ENCODE peak calls at places on chromosomes 5 and 9, in five cellular contexts. J is T1000; Q is stimulated activated CD8-positive, alpha-beta memory T cell treated with anti-CD3 and anti-CD28 coated beads, Interleukin-15, amount 100 ng/mL, for 48 hours; K is NCI-H1092; G is T follicular helper cell. R is an unnamed sample.

GRCh38 chr5:673140-673836 is 19.9 kb downstream of the TPPP start:
- DNase-seq in J (no peak), Q (no peak), K (no peak), G (no peak), R (no peak)

GRCh38 chr5:18394154-18394804 is 760.0 kb downstream of the TAF11L14 start:
- DNase-seq in J (peak), Q (no peak), K (peak), G (no peak), R (peak)

GRCh38 chr5:119063579-119064379 is 7.1 kb upstream of the DMXL1 start:
- DNase-seq in J (no peak), Q (no peak), K (no peak), G (no peak), R (no peak)

GRCh38 chr5:964821-965220 is 43.8 kb upstream of the NKD2 start:
- DNase-seq in J (no peak), Q (no peak), K (no peak), G (no peak), R (no peak)

GRCh38 chr5:176542596-176543427 is 5.6 kb upstream of the RNF44 start:
- DNase-seq in J (no peak), Q (no peak), K (no peak), G (no peak), R (peak)

GRCh38 chr9:114385412-114386181 is 2.2 kb downstream of the AKNA start:
- DNase-seq in J (peak), Q (peak), K (no peak), G (peak), R (peak)

GRCh38 chr5:159206368-159206767 is 3.0 kb downstream of the RNF145 start:
- DNase-seq in J (no peak), Q (no peak), K (no peak), G (no peak), R (no peak)

GRCh38 chr9:20835364-20836286 is 151.6 kb downstream of the FOCAD start:
- DNase-seq in J (no peak), Q (no peak), K (no peak), G (no peak), R (peak)

GRCh38 chr5:139856694-139857093 is 61.1 kb downstream of the PSD2 start:
- DNase-seq in J (no peak), Q (no peak), K (no peak), G (no peak), R (no peak)

GRCh38 chr9:135971892-135972291 is 10.7 kb upstream of the UBAC1 start:
- DNase-seq in J (no peak), Q (no peak), K (no peak), G (peak), R (no peak)

GRCh38 chr9:134007571-134007970 is 15.4 kb upstream of the VAV2 start:
- DNase-seq in J (no peak), Q (no peak), K (no peak), G (no peak), R (no peak)

GRCh38 chr5:67093259-67093658 is 103.3 kb downstream of the CD180 start:
- DNase-seq in J (no peak), Q (no peak), K (no peak), G (no peak), R (no peak)

GRCh38 chr5:31435730-31436129 is 96.2 kb downstream of the DROSHA start:
- DNase-seq in J (no peak), Q (no peak), K (no peak), G (no peak), R (no peak)

GRCh38 chr9:86508208-86508903 is 154.1 kb upstream of the TUT7 start:
- DNase-seq in J (no peak), Q (no peak), K (no peak), G (no peak), R (no peak)

GRCh38 chr5:11370985-11371384 is 533.3 kb downstream of the CTNND2 start:
- DNase-seq in J (no peak), Q (no peak), K (no peak), G (no peak), R (no peak)

GRCh38 chr9:92141144-92142129 is 26.2 kb upstream of the SPTLC1 start:
- DNase-seq in J (no peak), Q (no peak), K (no peak), G (no peak), R (no peak)

GRCh38 chr9:87793292-87793691 is 67.4 kb downstream of the CTSL start:
- DNase-seq in J (no peak), Q (no peak), K (no peak), G (no peak), R (no peak)

GRCh38 chr5:80195837-80196400 is 59.9 kb downstream of the SERINC5 start:
- DNase-seq in J (no peak), Q (no peak), K (no peak), G (no peak), R (no peak)

GRCh38 chr5:87411586-87412416 is 929 bp downstream of the CCNH start:
- DNase-seq in J (no peak), Q (no peak), K (no peak), G (no peak), R (peak)

GRCh38 chr5:127029513-127030258 is 672 bp downstream of the MARCHF3 start:
- DNase-seq in J (peak), Q (no peak), K (peak), G (peak), R (peak)

GRCh38 chr5:160628295-160629006 is 206.8 kb downstream of the PTTG1 start:
- DNase-seq in J (no peak), Q (no peak), K (no peak), G (no peak), R (no peak)

GRCh38 chr5:1526681-1527131 is 2.9 kb upstream of the LPCAT1 start:
- DNase-seq in J (no peak), Q (no peak), K (no peak), G (no peak), R (no peak)

GRCh38 chr9:99239341-99240055 is 17.4 kb downstream of the SEC61B start:
- DNase-seq in J (peak), Q (no peak), K (no peak), G (no peak), R (peak)

GRCh38 chr5:180127682-180128670 is 56.4 kb upstream of the RNF130 start:
- DNase-seq in J (no peak), Q (no peak), K (no peak), G (no peak), R (no peak)

GRCh38 chr9:29439961-29440360 is 1866.7 kb upstream of the C9orf72 start:
- DNase-seq in J (no peak), Q (no peak), K (no peak), G (no peak), R (peak)

GRCh38 chr9:107112707-107113243 is 170.3 kb upstream of the RAD23B start:
- DNase-seq in J (no peak), Q (no peak), K (no peak), G (no peak), R (no peak)

GRCh38 chr5:42943931-42944631 is 96.0 kb downstream of the ANXA2R start:
- DNase-seq in J (no peak), Q (no peak), K (no peak), G (no peak), R (no peak)

GRCh38 chr9:96619491-96620154 is at the start of gene CDC14B:
- DNase-seq in J (peak), Q (peak), K (peak), G (peak), R (peak)

GRCh38 chr5:140301136-140301535 is 1.8 kb downstream of the PFDN1 start:
- DNase-seq in J (no peak), Q (no peak), K (no peak), G (no peak), R (no peak)

GRCh38 chr9:99511723-99512122 is 289.6 kb downstream of the SEC61B start:
- DNase-seq in J (no peak), Q (no peak), K (no peak), G (no peak), R (no peak)

GRCh38 chr9:137478613-137479314 is 19.6 kb upstream of the NSMF start:
- DNase-seq in J (no peak), Q (no peak), K (peak), G (no peak), R (peak)

GRCh38 chr5:174572591-174572990 is 151.8 kb upstream of the MSX2 start:
- DNase-seq in J (no peak), Q (no peak), K (no peak), G (no peak), R (no peak)

GRCh38 chr9:7988644-7989280 is 189.2 kb upstream of the DMAC1 start:
- DNase-seq in J (no peak), Q (no peak), K (no peak), G (no peak), R (no peak)

GRCh38 chr5:42719034-42719433 is 37.6 kb upstream of the CCDC152 start:
- DNase-seq in J (no peak), Q (no peak), K (no peak), G (no peak), R (no peak)

GRCh38 chr5:168592014-168592368 is 12.8 kb upstream of the PANK3 start:
- DNase-seq in J (no peak), Q (no peak), K (no peak), G (no peak), R (no peak)

GRCh38 chr9:79984429-79985067 is 412.8 kb downstream of the TLE4 start:
- DNase-seq in J (no peak), Q (no peak), K (no peak), G (no peak), R (no peak)

GRCh38 chr9:8961186-8961666 is 1161.6 kb upstream of the DMAC1 start:
- DNase-seq in J (no peak), Q (no peak), K (no peak), G (no peak), R (no peak)

R was measured in SJCRH30.